ENCODE peak calls at places on chromosome 10, in nine cellular contexts. U is GM23248, G is stomach, C is heart right ventricle, E is OCI-LY7, F is BE2C, X is cardiac muscle cell, V is adipocyte, S is psoas muscle. P is an unnamed sample.

GRCh38 chr10:24851595-24851994 is 100.8 kb downstream of the PRTFDC1 start:
- DNase-seq in U (no peak), G (peak; percentile 81), C (no peak), E (no peak), F (no peak), X (peak; percentile 53), V (peak; percentile 56), S (no peak), P (no peak)

GRCh38 chr10:598415-599170 is 90.9 kb downstream of the DIP2C start:
- DNase-seq in U (peak; percentile 93), G (no peak), C (no peak), E (no peak), F (no peak), X (peak; percentile 90), V (peak; percentile 92), S (no peak), P (peak; percentile 11)

GRCh38 chr10:133393401-133394063 is 425 bp upstream of the MTG1 start:
- DNase-seq in U (no peak), G (peak; percentile 20), C (no peak), E (no peak), F (no peak), X (peak; percentile 9), V (no peak), S (no peak), P (peak; percentile 37)

GRCh38 chr10:11150876-11151275 is 133.2 kb downstream of the CELF2 start:
- DNase-seq in U (no peak), G (no peak), C (no peak), E (no peak), F (no peak), X (no peak), V (no peak), S (no peak), P (no peak)

GRCh38 chr10:35448687-35449662 is 112.7 kb downstream of the CCNY start:
- DNase-seq in U (no peak), G (peak; percentile 38), C (peak; percentile 49), E (no peak), F (no peak), X (peak; percentile 84), V (no peak), S (no peak), P (peak; percentile 76)

GRCh38 chr10:85067955-85068354 is 739.6 kb downstream of the CCSER2 start:
- DNase-seq in U (no peak), G (no peak), C (no peak), E (no peak), F (no peak), X (no peak), V (no peak), S (no peak), P (no peak)

GRCh38 chr10:75099952-75100763 is 11.3 kb upstream of the SAMD8 start:
- DNase-seq in U (peak; percentile 73), G (peak; percentile 87), C (peak; percentile 78), E (peak; percentile 70), F (peak; percentile 80), X (peak; percentile 76), V (peak; percentile 86), S (peak; percentile 80), P (peak; percentile 87)

GRCh38 chr10:7787150-7787856 is 490 bp downstream of the KIN start:
- DNase-seq in U (peak; percentile 76), G (no peak), C (no peak), E (peak; percentile 18), F (no peak), X (peak; percentile 11), V (peak; percentile 57), S (no peak), P (no peak)

GRCh38 chr10:44466236-44466635 is 81.3 kb upstream of the CXCL12 start:
- DNase-seq in U (peak; percentile 65), G (no peak), C (no peak), E (no peak), F (no peak), X (peak; percentile 14), V (peak; percentile 25), S (no peak), P (no peak)

GRCh38 chr10:11225935-11226334 is 208.3 kb downstream of the CELF2 start:
- DNase-seq in U (no peak), G (no peak), C (peak; percentile 23), E (no peak), F (no peak), X (no peak), V (no peak), S (no peak), P (no peak)

GRCh38 chr10:102485093-102485785 is 17.3 kb downstream of the ACTR1A start:
- DNase-seq in U (no peak), G (no peak), C (no peak), E (no peak), F (no peak), X (no peak), V (no peak), S (no peak), P (peak; percentile 13)

GRCh38 chr10:128982179-128982915 is 484.7 kb upstream of the MGMT start:
- DNase-seq in U (no peak), G (no peak), C (no peak), E (no peak), F (no peak), X (no peak), V (no peak), S (no peak), P (peak; percentile 57)

GRCh38 chr10:23968296-23968695 is 240.6 kb upstream of the KIAA1217 start:
- DNase-seq in U (no peak), G (no peak), C (no peak), E (no peak), F (no peak), X (no peak), V (no peak), S (no peak), P (no peak)

GRCh38 chr10:113494736-113495135 is 58.1 kb upstream of the HABP2 start:
- DNase-seq in U (peak; percentile 43), G (no peak), C (no peak), E (no peak), F (no peak), X (no peak), V (no peak), S (no peak), P (no peak)

GRCh38 chr10:5930272-5930671 is 40.2 kb downstream of the FBH1 start:
- DNase-seq in U (no peak), G (no peak), C (no peak), E (no peak), F (no peak), X (no peak), V (no peak), S (no peak), P (no peak)
- H3K36me3 ChIP-seq in U (peaks cover 40% of the 10 kb centered on the region), G (peaks cover 93% of the 10 kb centered on the region), C (peaks cover 9% of the 10 kb centered on the region), E (peaks cover 79% of the 10 kb centered on the region), F (peaks cover 31% of the 10 kb centered on the region), X (peaks cover 75% of the 10 kb centered on the region), V (peaks cover 79% of the 10 kb centered on the region), S (peaks cover 96% of the 10 kb centered on the region), P (peaks cover 11% of the 10 kb centered on the region)

GRCh38 chr10:96276831-96277230 is 5.5 kb upstream of the BLNK start:
- DNase-seq in U (peak; percentile 13), G (no peak), C (no peak), E (no peak), F (no peak), X (no peak), V (no peak), S (no peak), P (no peak)
- H3K4me1 ChIP-seq in U (no peaks in the 10 kb centered on the region), G (peaks cover 16% of the 10 kb centered on the region), C (peaks cover 2% of the 10 kb centered on the region), E (peaks cover 87% of the 10 kb centered on the region), F (no peaks in the 10 kb centered on the region), X (no peaks in the 10 kb centered on the region), V (peaks cover 23% of the 10 kb centered on the region), S (no peaks in the 10 kb centered on the region), P (no peaks in the 10 kb centered on the region)

DNA sequence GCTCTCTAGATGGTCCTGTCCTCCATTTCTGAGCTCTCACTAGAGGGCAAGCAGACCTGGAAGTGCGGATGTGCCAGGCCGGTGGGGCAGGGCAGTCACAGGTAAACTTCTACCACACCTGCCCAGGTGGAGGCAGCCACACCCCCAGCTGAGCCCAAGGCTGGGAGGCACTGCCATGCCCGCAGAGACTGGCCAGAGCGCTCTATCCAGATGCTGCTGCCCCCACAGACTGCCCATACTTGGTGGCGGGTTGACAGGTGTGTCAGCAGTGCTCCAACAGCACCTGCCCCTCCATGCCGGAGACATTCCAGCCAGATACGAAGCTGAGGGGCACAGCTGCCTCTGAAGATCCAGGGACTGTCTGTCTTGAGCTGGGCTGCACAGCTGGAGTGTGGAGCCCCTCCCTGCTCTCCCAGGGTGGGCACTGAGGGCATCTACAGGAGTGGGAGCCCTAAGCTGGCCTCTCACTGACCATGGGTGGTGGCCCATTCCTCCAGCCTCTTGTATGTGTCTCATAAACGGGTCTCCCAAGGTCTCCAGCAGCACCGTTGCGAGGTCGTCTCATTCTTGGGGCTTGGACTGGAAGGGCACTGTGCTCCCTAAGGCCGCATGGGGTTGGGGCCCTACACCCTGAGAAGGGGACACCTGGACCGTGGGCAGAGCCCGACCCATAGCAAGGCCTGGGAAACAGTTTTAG is 38.2 kb upstream of the PPIF start:
- DNase-seq in U (no peak), G (no peak), C (no peak), E (no peak), F (peak; percentile 5), X (no peak), V (no peak), S (peak; percentile 16), P (no peak)
- H3K36me3 ChIP-seq in U (peaks cover 27% of the 10 kb centered on the region), G (peaks cover 100% of the 10 kb centered on the region), C (peaks cover 13% of the 10 kb centered on the region), E (peaks cover 68% of the 10 kb centered on the region), F (peaks cover 97% of the 10 kb centered on the region), X (peaks cover 67% of the 10 kb centered on the region), V (peaks cover 98% of the 10 kb centered on the region), S (peaks cover 97% of the 10 kb centered on the region), P (no peaks in the 10 kb centered on the region)

GRCh38 chr10:14562615-14563214 is 212.0 kb downstream of the FAM107B start:
- DNase-seq in U (no peak), G (no peak), C (no peak), E (no peak), F (no peak), X (no peak), V (no peak), S (no peak), P (no peak)

GRCh38 chr10:14564268-14564744 is 210.4 kb downstream of the FAM107B start:
- DNase-seq in U (no peak), G (no peak), C (no peak), E (no peak), F (no peak), X (no peak), V (no peak), S (no peak), P (no peak)

GRCh38 chr10:14565199-14565598 is 209.5 kb downstream of the FAM107B start:
- DNase-seq in U (no peak), G (no peak), C (no peak), E (no peak), F (no peak), X (peak; percentile 22), V (no peak), S (peak; percentile 39), P (no peak)

GRCh38 chr10:14562197-14562596 is 212.5 kb downstream of the FAM107B start:
- DNase-seq in U (no peak), G (no peak), C (no peak), E (no peak), F (no peak), X (no peak), V (no peak), S (no peak), P (no peak)

GRCh38 chr10:14563359-14563758 is 211.3 kb downstream of the FAM107B start:
- DNase-seq in U (no peak), G (no peak), C (no peak), E (no peak), F (no peak), X (no peak), V (no peak), S (no peak), P (no peak)
- H3K4me1 ChIP-seq in U (no peaks in the 10 kb centered on the region), G (peaks cover 31% of the 10 kb centered on the region), C (no peaks in the 10 kb centered on the region), E (peaks cover 81% of the 10 kb centered on the region), F (no peaks in the 10 kb centered on the region), X (no peaks in the 10 kb centered on the region), V (peaks cover 22% of the 10 kb centered on the region), S (no peaks in the 10 kb centered on the region), P (no peaks in the 10 kb centered on the region)

P was measured in aorta.